ENCODE peak calls at places on chromosomes 3 and 15, in four cellular contexts. G, N, T and Y are unnamed samples.
A peak's percentile ranks its signal among the peaks of the same experiment; 100 is the strongest.

GRCh38 chr15:58931985-58932384 is 1.5 kb downstream of the SLTM start:
- DNase-seq in T (peak; percentile 9), N (no peak), G (peak; percentile 29), Y (no peak)

GRCh38 chr15:70185251-70185711 is 87.6 kb upstream of the TLE3 start:
- DNase-seq in T (no peak), N (no peak), G (no peak), Y (no peak)

GRCh38 chr3:14428087-14429067 is 26.0 kb downstream of the SLC6A6 start:
- DNase-seq in T (no peak), G (no peak), N (no peak), Y (no peak)

GRCh38 chr3:188788621-188789081 is 383.1 kb upstream of the TPRG1 start:
- DNase-seq in G (no peak), N (no peak), T (no peak), Y (no peak)

GRCh38 chr15:31278056-31278445 is 48.6 kb upstream of the KLF13 start:
- DNase-seq in N (no peak), T (no peak), G (peak; percentile 3), Y (no peak)

GRCh38 chr3:54994026-54994626 is 66.3 kb upstream of the LRTM1 start:
- DNase-seq in N (no peak), G (no peak), T (no peak), Y (no peak)

GRCh38 chr3:170840291-170840859 is 29.6 kb downstream of the RPL22L1 start:
- DNase-seq in N (no peak), T (no peak), G (no peak), Y (no peak)

GRCh38 chr3:184466413-184466960 is 86.6 kb downstream of the CHRD start:
- DNase-seq in N (no peak), G (peak; percentile 18), T (no peak), Y (no peak)

GRCh38 chr15:30999729-31000128 is 8.3 kb upstream of the MTMR10 start:
- DNase-seq in T (no peak), G (peak; percentile 55), N (no peak), Y (no peak)

GRCh38 chr15:67100808-67101581 is 35.6 kb downstream of the SMAD3 start:
- DNase-seq in G (no peak), N (no peak), T (no peak), Y (no peak)

GRCh38 chr3:186054481-186055399 is 54.1 kb downstream of the ETV5 start:
- DNase-seq in G (no peak), T (no peak), N (no peak), Y (no peak)

GRCh38 chr3:34203386-34203785 is 405.0 kb downstream of the PDCD6IP start:
- DNase-seq in T (no peak), G (no peak), N (no peak), Y (no peak)

GRCh38 chr3:34202975-34203374 is 404.5 kb downstream of the PDCD6IP start:
- DNase-seq in T (no peak), N (no peak), G (no peak), Y (no peak)

GRCh38 chr3:34196914-34197313 is 398.5 kb downstream of the PDCD6IP start:
- DNase-seq in N (no peak), G (no peak), T (no peak), Y (no peak)

GRCh38 chr3:34200576-34200975 is 402.1 kb downstream of the PDCD6IP start:
- DNase-seq in T (no peak), N (no peak), G (no peak), Y (no peak)

GRCh38 chr3:34198309-34198708 is 399.9 kb downstream of the PDCD6IP start:
- DNase-seq in G (no peak), N (no peak), T (no peak), Y (no peak)
- TF ChIP-seq TCF7L2 in G (no peak), N (no peak), T (no peak), Y (no peak)

GRCh38 chr3:164533275-164533674 is 545.0 kb downstream of the SI start:
- DNase-seq in T (no peak), G (no peak), N (no peak), Y (no peak)
- TF ChIP-seq TCF7L2 in T (no peak), G (no peak), N (no peak), Y (no peak)

DNA sequence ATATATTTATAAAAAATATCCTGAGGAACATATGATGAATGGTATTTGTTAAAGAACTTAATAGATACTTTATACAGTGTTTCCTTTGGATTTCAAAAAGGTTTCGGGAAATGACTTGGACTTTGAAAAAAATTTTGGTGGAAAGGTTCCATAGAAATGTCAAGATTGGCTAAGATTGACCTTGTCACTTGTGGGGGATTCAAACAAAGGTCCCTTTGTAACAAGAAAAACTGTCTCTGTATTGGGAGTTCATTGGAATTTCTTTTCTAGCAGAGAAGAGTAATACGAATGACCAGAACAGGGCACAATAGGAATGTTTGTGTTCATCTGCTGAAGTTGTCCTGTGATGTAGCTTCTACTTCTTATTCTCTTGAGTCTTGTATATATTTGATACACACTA is 43.2 kb downstream of the ARHGEF26 start:
- DNase-seq in T (peak; percentile 89), N (no peak), G (no peak), Y (no peak)
- TF ChIP-seq TCF7L2 in T (no peak), N (no peak), G (no peak), Y (no peak)

GRCh38 chr15:52499506-52499905 is 29.2 kb downstream of the MYO5A start:
- DNase-seq in N (no peak), T (no peak), G (no peak), Y (no peak)
- TF ChIP-seq TCF7L2 in N (no peak), T (no peak), G (no peak), Y (no peak)